ENCODE peak calls at places on chromosomes 11 and 22, in five cellular contexts. B, D, O, H and U are unnamed samples.

GRCh38 chr11:130474637-130475400 is 26.4 kb downstream of the ADAMTS15 start:
- DNase-seq in B (no peak), D (no peak), O (no peak), H (no peak), U (no peak)

GRCh38 chr22:48422900-48423480 is 1404.7 kb downstream of the BRD1 start:
- DNase-seq in B (no peak), D (no peak), O (no peak), H (no peak), U (no peak)

GRCh38 chr11:10452211-10452767 is 2.8 kb upstream of the AMPD3 start:
- DNase-seq in B (no peak), D (no peak), O (peak; percentile 19), H (no peak), U (no peak)

GRCh38 chr11:123587559-123587958 is 66.9 kb downstream of the SCN3B start:
- DNase-seq in B (no peak), D (no peak), O (no peak), H (no peak), U (no peak)

GRCh38 chr11:112961751-112962747 is 829 bp downstream of the NCAM1 start:
- DNase-seq in B (no peak), D (peak; percentile 39), O (no peak), H (peak; percentile 30), U (peak; percentile 21)

GRCh38 chr11:123020968-123021367 is 39.3 kb upstream of the BSX start:
- DNase-seq in B (no peak), D (peak; percentile 70), O (peak; percentile 49), H (peak; percentile 84), U (peak; percentile 58)

GRCh38 chr11:45182902-45183301 is 36.5 kb downstream of the PRDM11 start:
- DNase-seq in B (no peak), D (peak; percentile 52), O (peak; percentile 19), H (peak; percentile 64), U (peak; percentile 32)

GRCh38 chr11:34235189-34235588 is 122.6 kb downstream of the ABTB2 start:
- DNase-seq in B (no peak), D (no peak), O (no peak), H (no peak), U (no peak)

GRCh38 chr11:111585371-111585770 is 16.9 kb upstream of the SIK2 start:
- DNase-seq in B (no peak), D (no peak), O (peak; percentile 90), H (no peak), U (peak; percentile 71)

GRCh38 chr11:64401775-64402174 is 42.8 kb downstream of the RPS6KA4 start:
- DNase-seq in B (no peak), D (no peak), O (no peak), H (no peak), U (no peak)

GRCh38 chr22:29311468-29312217 is 3.9 kb downstream of the RASL10A start:
- DNase-seq in B (no peak), D (no peak), O (no peak), H (no peak), U (no peak)

GRCh38 chr11:122779047-122779629 is 59.2 kb upstream of the CRTAM start:
- DNase-seq in B (no peak), D (no peak), O (no peak), H (peak; percentile 37), U (peak; percentile 49)

GRCh38 chr22:44050766-44051747 is 27.0 kb downstream of the PARVB start:
- DNase-seq in B (no peak), D (no peak), O (no peak), H (no peak), U (no peak)

GRCh38 chr11:109150603-109151002 is 271.4 kb upstream of the C11orf87 start:
- DNase-seq in B (no peak), D (no peak), O (no peak), H (peak; percentile 20), U (peak; percentile 27)

GRCh38 chr11:105144887-105145286 is 5.3 kb upstream of the CARD18 start:
- DNase-seq in B (no peak), D (no peak), O (peak; percentile 89), H (peak; percentile 2), U (peak; percentile 75)

GRCh38 chr11:61474234-61474633 is 34.3 kb upstream of the LRRC10B start:
- DNase-seq in B (no peak), D (no peak), O (no peak), H (no peak), U (no peak)

GRCh38 chr11:61473370-61474025 is 35.1 kb upstream of the LRRC10B start:
- DNase-seq in B (no peak), D (no peak), O (peak; percentile 28), H (no peak), U (no peak)

GRCh38 chr11:61475433-61475832 is 33.1 kb upstream of the LRRC10B start:
- DNase-seq in B (no peak), D (no peak), O (no peak), H (no peak), U (no peak)

GRCh38 chr11:61472868-61473267 is 35.7 kb upstream of the LRRC10B start:
- DNase-seq in B (no peak), D (no peak), O (peak; percentile 26), H (no peak), U (no peak)

DNA sequence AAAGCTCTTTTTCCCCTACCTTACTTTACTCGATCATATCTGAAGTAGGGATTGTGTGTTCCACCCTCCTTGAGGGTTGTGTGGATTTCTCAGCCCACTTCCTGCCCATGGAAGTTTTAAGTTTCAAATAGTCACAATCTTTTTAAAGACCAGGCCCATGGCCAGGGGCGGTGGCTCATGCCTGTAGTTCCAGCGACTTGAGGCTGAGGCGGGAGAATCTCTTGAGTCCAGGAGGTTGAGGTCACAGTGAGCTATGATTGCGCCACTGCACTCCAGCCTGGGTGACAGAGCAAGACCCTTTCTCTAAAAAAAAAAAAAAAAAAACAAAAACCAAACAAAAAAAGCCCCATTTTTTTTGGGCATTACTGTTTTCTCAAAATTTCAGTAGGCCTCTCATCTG is 36.3 kb upstream of the LRRC10B start:
- DNase-seq in B (no peak), D (no peak), O (peak; percentile 10), H (no peak), U (no peak)
- H4K8ac ChIP-seq in B (no peak overlapping the region), D (no peak overlapping the region), O (no peak overlapping the region), H (no peak overlapping the region), U (no peak overlapping the region)

GRCh38 chr11:79400206-79400605 is 40.6 kb downstream of the TENM4 start:
- DNase-seq in B (no peak), D (no peak), O (no peak), H (no peak), U (no peak)

GRCh38 chr11:79402912-79403311 is 37.9 kb downstream of the TENM4 start:
- DNase-seq in B (no peak), D (no peak), O (no peak), H (no peak), U (no peak)

GRCh38 chr11:79403839-79404238 is 37.0 kb downstream of the TENM4 start:
- DNase-seq in B (no peak), D (no peak), O (no peak), H (no peak), U (no peak)

GRCh38 chr11:79404325-79404724 is 36.5 kb downstream of the TENM4 start:
- DNase-seq in B (no peak), D (no peak), O (peak; percentile 73), H (no peak), U (peak; percentile 12)

GRCh38 chr11:79400717-79401330 is 40.0 kb downstream of the TENM4 start:
- DNase-seq in B (no peak), D (peak; percentile 68), O (peak; percentile 25), H (peak; percentile 69), U (peak; percentile 24)
- H4K8ac ChIP-seq in B (no peak overlapping the region), D (no peak overlapping the region), O (no peak overlapping the region), H (no peak overlapping the region), U (no peak overlapping the region)

GRCh38 chr22:37909756-37910155 is 3.7 kb downstream of the MICALL1 start:
- DNase-seq in B (no peak), D (no peak), O (no peak), H (no peak), U (no peak)

GRCh38 chr22:37905534-37906363 is at the start of gene MICALL1:
- DNase-seq in B (no peak), D (peak; percentile 59), O (peak; percentile 67), H (peak; percentile 79), U (peak; percentile 72)

GRCh38 chr22:37907036-37907954 is 1.2 kb downstream of the MICALL1 start:
- DNase-seq in B (no peak), D (no peak), O (peak; percentile 15), H (no peak), U (peak; percentile 54)

GRCh38 chr22:37904572-37905533 is 1.2 kb upstream of the MICALL1 start:
- DNase-seq in B (no peak), D (peak; percentile 58), O (peak; percentile 99), H (peak; percentile 97), U (peak; percentile 99)

DNA sequence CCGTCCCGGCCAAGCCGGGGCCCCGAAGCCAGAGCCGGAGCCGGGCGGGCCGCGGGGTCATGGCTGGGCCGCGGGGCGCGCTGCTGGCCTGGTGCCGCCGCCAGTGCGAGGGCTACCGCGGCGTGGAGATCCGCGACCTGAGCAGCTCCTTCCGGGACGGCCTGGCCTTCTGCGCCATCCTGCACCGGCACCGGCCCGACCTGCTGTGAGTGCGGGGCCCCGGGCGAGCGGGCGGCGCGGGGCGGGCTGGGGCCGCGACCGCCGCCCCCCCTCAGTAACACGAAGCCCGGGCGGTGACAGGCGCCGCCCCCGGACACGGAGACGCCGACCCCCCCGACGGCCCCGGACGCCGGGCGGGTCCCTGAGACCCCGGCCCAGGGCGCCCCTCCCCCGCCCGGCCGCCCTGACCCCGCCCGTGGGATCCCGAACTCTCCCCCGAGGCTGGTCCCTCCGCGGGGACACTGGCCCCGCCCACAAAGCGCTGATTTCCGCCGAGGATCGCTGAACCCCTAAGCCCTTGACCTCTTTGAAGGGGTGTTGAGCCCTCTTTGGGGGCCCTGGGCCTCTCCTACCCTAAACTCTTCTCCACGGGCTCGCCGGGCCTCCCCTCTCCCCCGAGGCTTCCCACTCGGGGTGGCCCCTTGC is 389 bp downstream of the MICALL1 start:
- DNase-seq in B (no peak), D (no peak), O (no peak), H (no peak), U (peak; percentile 15)
- H4K8ac ChIP-seq in B (no peak overlapping the region), D (no peak overlapping the region), O (no peak overlapping the region), H (no peak overlapping the region), U (peak overlapping the region; percentile 82)

DNA sequence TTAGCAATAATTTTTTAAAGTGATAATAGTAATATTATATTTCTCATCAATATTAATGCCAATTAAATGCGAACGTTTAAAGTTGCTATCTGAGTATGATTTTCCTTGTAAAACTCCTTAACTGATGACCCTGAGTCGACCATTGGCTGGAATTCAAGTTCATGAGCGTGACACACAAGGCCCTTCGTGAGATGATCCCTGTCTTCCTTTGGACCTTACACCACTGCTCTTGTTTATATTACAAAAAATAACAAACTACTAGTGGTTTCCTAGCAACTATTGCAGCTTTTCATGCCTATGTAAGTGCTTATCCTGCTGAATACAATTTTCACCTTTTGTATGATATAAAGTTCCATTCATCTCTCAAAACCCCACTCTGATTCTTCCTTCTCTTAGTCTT is 752.9 kb downstream of the CNTN5 start:
- DNase-seq in B (no peak), D (no peak), O (peak; percentile 60), H (peak; percentile 1), U (peak; percentile 97)
- H4K8ac ChIP-seq in B (no peak overlapping the region), D (no peak overlapping the region), O (no peak overlapping the region), H (no peak overlapping the region), U (no peak overlapping the region)

GRCh38 chr11:72431846-72432245 is 2.5 kb downstream of the CLPB start:
- DNase-seq in B (no peak), D (no peak), O (no peak), H (no peak), U (no peak)

GRCh38 chr11:72429626-72430025 is 4.7 kb downstream of the CLPB start:
- DNase-seq in B (no peak), D (no peak), O (no peak), H (no peak), U (no peak)

GRCh38 chr11:72432347-72433287 is 1.7 kb downstream of the CLPB start:
- DNase-seq in B (no peak), D (no peak), O (no peak), H (no peak), U (no peak)

GRCh38 chr11:72433455-72434061 is 773 bp downstream of the CLPB start:
- DNase-seq in B (no peak), D (no peak), O (no peak), H (no peak), U (no peak)

GRCh38 chr11:72430743-72431570 is 3.4 kb downstream of the CLPB start:
- DNase-seq in B (no peak), D (peak; percentile 59), O (peak; percentile 59), H (peak; percentile 69), U (peak; percentile 66)
- H4K8ac ChIP-seq in B (no peak overlapping the region), D (no peak overlapping the region), O (no peak overlapping the region), H (no peak overlapping the region), U (no peak overlapping the region)